ENCODE peak calls at places on chromosome 6, in ten cellular contexts. One of them, this sample, is unnamed. For H3K4me1, the result is how much of the 10 kb centered on the place peaks cover.

GRCh38 chr6:127514396-127515227 is 4.5 kb downstream of the MTCL3 start:
- DNase-seq in left ventricle myocardium inferior: peak
- DNase-seq in colonic mucosa: peak
- DNase-seq in gastrocnemius medialis: no peak
- DNase-seq in fibroblast of lung: peak
- DNase-seq in right atrium auricular region: no peak
- DNase-seq in A549: no peak
- DNase-seq in psoas muscle: peak
- DNase-seq in stomach: no peak
- DNase-seq in cardiac muscle cell: peak
- DNase-seq in this sample: peak

GRCh38 chr6:89368107-89368506 is 15.6 kb upstream of the UBE2J1 start:
- DNase-seq in colonic mucosa: peak
- DNase-seq in fibroblast of lung: peak
- DNase-seq in cardiac muscle cell: peak
- DNase-seq in left ventricle myocardium inferior: peak
- DNase-seq in gastrocnemius medialis: peak
- DNase-seq in A549: peak
- DNase-seq in psoas muscle: peak
- DNase-seq in right atrium auricular region: no peak
- DNase-seq in stomach: peak
- DNase-seq in this sample: peak

GRCh38 chr6:7052441-7052936 is 55.3 kb upstream of the RREB1 start:
- DNase-seq in fibroblast of lung: peak
- DNase-seq in A549: no peak
- DNase-seq in stomach: peak
- DNase-seq in left ventricle myocardium inferior: peak
- DNase-seq in gastrocnemius medialis: peak
- DNase-seq in cardiac muscle cell: peak
- DNase-seq in right atrium auricular region: no peak
- DNase-seq in psoas muscle: peak
- DNase-seq in colonic mucosa: peak
- DNase-seq in this sample: peak

GRCh38 chr6:104623052-104623690 is 236.5 kb downstream of the HACE1 start:
- DNase-seq in colonic mucosa: peak
- DNase-seq in cardiac muscle cell: peak
- DNase-seq in left ventricle myocardium inferior: no peak
- DNase-seq in right atrium auricular region: no peak
- DNase-seq in stomach: no peak
- DNase-seq in psoas muscle: no peak
- DNase-seq in A549: peak
- DNase-seq in gastrocnemius medialis: no peak
- DNase-seq in fibroblast of lung: no peak
- DNase-seq in this sample: peak

GRCh38 chr6:53259860-53260580 is 88.7 kb downstream of the ELOVL5 start:
- DNase-seq in A549: no peak
- DNase-seq in stomach: no peak
- DNase-seq in psoas muscle: no peak
- DNase-seq in cardiac muscle cell: peak
- DNase-seq in fibroblast of lung: no peak
- DNase-seq in left ventricle myocardium inferior: no peak
- DNase-seq in gastrocnemius medialis: no peak
- DNase-seq in right atrium auricular region: no peak
- DNase-seq in colonic mucosa: no peak
- DNase-seq in this sample: no peak

GRCh38 chr6:21115111-21115510 is 478.4 kb upstream of the SOX4 start:
- DNase-seq in stomach: no peak
- DNase-seq in gastrocnemius medialis: no peak
- DNase-seq in right atrium auricular region: no peak
- DNase-seq in cardiac muscle cell: peak
- DNase-seq in psoas muscle: no peak
- DNase-seq in fibroblast of lung: peak
- DNase-seq in A549: no peak
- DNase-seq in colonic mucosa: no peak
- DNase-seq in left ventricle myocardium inferior: no peak
- DNase-seq in this sample: no peak

GRCh38 chr6:122061855-122062254 is 337.6 kb upstream of the HSF2 start:
- DNase-seq in A549: no peak
- DNase-seq in left ventricle myocardium inferior: no peak
- DNase-seq in fibroblast of lung: no peak
- DNase-seq in right atrium auricular region: no peak
- DNase-seq in gastrocnemius medialis: no peak
- DNase-seq in psoas muscle: no peak
- DNase-seq in stomach: no peak
- DNase-seq in cardiac muscle cell: no peak
- DNase-seq in colonic mucosa: no peak
- DNase-seq in this sample: no peak

GRCh38 chr6:132693478-132693877 is 20.4 kb downstream of the VNN1 start:
- DNase-seq in cardiac muscle cell: peak
- DNase-seq in gastrocnemius medialis: no peak
- DNase-seq in psoas muscle: no peak
- DNase-seq in right atrium auricular region: no peak
- DNase-seq in colonic mucosa: no peak
- DNase-seq in stomach: no peak
- DNase-seq in left ventricle myocardium inferior: no peak
- DNase-seq in fibroblast of lung: peak
- DNase-seq in A549: no peak
- DNase-seq in this sample: no peak

GRCh38 chr6:35452186-35453090 is at the start of gene FANCE:
- DNase-seq in colonic mucosa: peak
- DNase-seq in psoas muscle: peak
- DNase-seq in A549: peak
- DNase-seq in cardiac muscle cell: peak
- DNase-seq in fibroblast of lung: peak
- DNase-seq in gastrocnemius medialis: peak
- DNase-seq in left ventricle myocardium inferior: peak
- DNase-seq in right atrium auricular region: peak
- DNase-seq in stomach: peak
- DNase-seq in this sample: peak

GRCh38 chr6:77463881-77464867 is 883 bp upstream of the HTR1B start:
- DNase-seq in cardiac muscle cell: no peak
- DNase-seq in A549: peak
- DNase-seq in fibroblast of lung: no peak
- DNase-seq in gastrocnemius medialis: no peak
- DNase-seq in stomach: no peak
- DNase-seq in colonic mucosa: no peak
- DNase-seq in left ventricle myocardium inferior: no peak
- DNase-seq in psoas muscle: peak
- DNase-seq in right atrium auricular region: no peak
- DNase-seq in this sample: peak

GRCh38 chr6:88908598-88909548 is 54.5 kb downstream of the RNGTT start:
- DNase-seq in gastrocnemius medialis: no peak
- DNase-seq in colonic mucosa: no peak
- DNase-seq in cardiac muscle cell: peak
- DNase-seq in A549: no peak
- DNase-seq in left ventricle myocardium inferior: peak
- DNase-seq in stomach: no peak
- DNase-seq in psoas muscle: peak
- DNase-seq in right atrium auricular region: no peak
- DNase-seq in fibroblast of lung: no peak
- DNase-seq in this sample: peak

GRCh38 chr6:73985891-73986290 is 289.9 kb downstream of the CD109 start:
- DNase-seq in stomach: no peak
- DNase-seq in A549: peak
- DNase-seq in colonic mucosa: no peak
- DNase-seq in cardiac muscle cell: no peak
- DNase-seq in left ventricle myocardium inferior: no peak
- DNase-seq in gastrocnemius medialis: no peak
- DNase-seq in psoas muscle: no peak
- DNase-seq in right atrium auricular region: no peak
- DNase-seq in fibroblast of lung: peak
- DNase-seq in this sample: no peak

GRCh38 chr6:11705069-11705468 is 73.5 kb downstream of the ADTRP start:
- DNase-seq in right atrium auricular region: no peak
- DNase-seq in stomach: no peak
- DNase-seq in fibroblast of lung: no peak
- DNase-seq in psoas muscle: no peak
- DNase-seq in colonic mucosa: no peak
- DNase-seq in gastrocnemius medialis: no peak
- DNase-seq in left ventricle myocardium inferior: no peak
- DNase-seq in A549: no peak
- DNase-seq in cardiac muscle cell: no peak
- DNase-seq in this sample: no peak

GRCh38 chr6:30847421-30847970 is 36.8 kb upstream of the DDR1 start:
- DNase-seq in right atrium auricular region: no peak
- DNase-seq in stomach: no peak
- DNase-seq in psoas muscle: no peak
- DNase-seq in left ventricle myocardium inferior: no peak
- DNase-seq in A549: no peak
- DNase-seq in colonic mucosa: no peak
- DNase-seq in cardiac muscle cell: no peak
- DNase-seq in gastrocnemius medialis: no peak
- DNase-seq in fibroblast of lung: no peak
- DNase-seq in this sample: no peak

GRCh38 chr6:151252626-151253025 is 12.9 kb downstream of the AKAP12 start:
- DNase-seq in cardiac muscle cell: no peak
- DNase-seq in A549: no peak
- DNase-seq in gastrocnemius medialis: no peak
- DNase-seq in left ventricle myocardium inferior: no peak
- DNase-seq in fibroblast of lung: no peak
- DNase-seq in right atrium auricular region: no peak
- DNase-seq in colonic mucosa: no peak
- DNase-seq in stomach: no peak
- DNase-seq in psoas muscle: no peak
- DNase-seq in this sample: no peak

GRCh38 chr6:151255811-151256210 is 16.0 kb downstream of the AKAP12 start:
- DNase-seq in psoas muscle: no peak
- DNase-seq in stomach: no peak
- DNase-seq in fibroblast of lung: no peak
- DNase-seq in gastrocnemius medialis: no peak
- DNase-seq in left ventricle myocardium inferior: no peak
- DNase-seq in colonic mucosa: no peak
- DNase-seq in cardiac muscle cell: no peak
- DNase-seq in right atrium auricular region: no peak
- DNase-seq in A549: no peak
- DNase-seq in this sample: no peak

GRCh38 chr6:151257984-151258445 is 18.2 kb downstream of the AKAP12 start:
- DNase-seq in fibroblast of lung: peak
- DNase-seq in left ventricle myocardium inferior: no peak
- DNase-seq in stomach: no peak
- DNase-seq in colonic mucosa: no peak
- DNase-seq in psoas muscle: no peak
- DNase-seq in A549: no peak
- DNase-seq in gastrocnemius medialis: no peak
- DNase-seq in cardiac muscle cell: peak
- DNase-seq in right atrium auricular region: no peak
- DNase-seq in this sample: no peak

GRCh38 chr6:151260191-151260590 is 20.4 kb downstream of the AKAP12 start:
- DNase-seq in fibroblast of lung: no peak
- DNase-seq in A549: no peak
- DNase-seq in left ventricle myocardium inferior: no peak
- DNase-seq in psoas muscle: no peak
- DNase-seq in gastrocnemius medialis: no peak
- DNase-seq in cardiac muscle cell: no peak
- DNase-seq in colonic mucosa: no peak
- DNase-seq in right atrium auricular region: no peak
- DNase-seq in stomach: no peak
- DNase-seq in this sample: no peak

GRCh38 chr6:151254451-151255081 is 14.8 kb downstream of the AKAP12 start:
- DNase-seq in left ventricle myocardium inferior: no peak
- DNase-seq in A549: peak
- DNase-seq in colonic mucosa: no peak
- DNase-seq in psoas muscle: no peak
- DNase-seq in fibroblast of lung: peak
- DNase-seq in cardiac muscle cell: peak
- DNase-seq in stomach: no peak
- DNase-seq in gastrocnemius medialis: no peak
- DNase-seq in right atrium auricular region: no peak
- DNase-seq in this sample: no peak
- H3K4me3 ChIP-seq in left ventricle myocardium inferior: no peak
- H3K4me3 ChIP-seq in A549: no peak
- H3K4me3 ChIP-seq in colonic mucosa: no peak
- H3K4me3 ChIP-seq in psoas muscle: no peak
- H3K4me3 ChIP-seq in fibroblast of lung: no peak
- H3K4me3 ChIP-seq in cardiac muscle cell: no peak
- H3K4me3 ChIP-seq in stomach: no peak
- H3K4me3 ChIP-seq in gastrocnemius medialis: no peak
- H3K4me3 ChIP-seq in right atrium auricular region: no peak
- H3K4me3 ChIP-seq in this sample: no peak

DNA sequence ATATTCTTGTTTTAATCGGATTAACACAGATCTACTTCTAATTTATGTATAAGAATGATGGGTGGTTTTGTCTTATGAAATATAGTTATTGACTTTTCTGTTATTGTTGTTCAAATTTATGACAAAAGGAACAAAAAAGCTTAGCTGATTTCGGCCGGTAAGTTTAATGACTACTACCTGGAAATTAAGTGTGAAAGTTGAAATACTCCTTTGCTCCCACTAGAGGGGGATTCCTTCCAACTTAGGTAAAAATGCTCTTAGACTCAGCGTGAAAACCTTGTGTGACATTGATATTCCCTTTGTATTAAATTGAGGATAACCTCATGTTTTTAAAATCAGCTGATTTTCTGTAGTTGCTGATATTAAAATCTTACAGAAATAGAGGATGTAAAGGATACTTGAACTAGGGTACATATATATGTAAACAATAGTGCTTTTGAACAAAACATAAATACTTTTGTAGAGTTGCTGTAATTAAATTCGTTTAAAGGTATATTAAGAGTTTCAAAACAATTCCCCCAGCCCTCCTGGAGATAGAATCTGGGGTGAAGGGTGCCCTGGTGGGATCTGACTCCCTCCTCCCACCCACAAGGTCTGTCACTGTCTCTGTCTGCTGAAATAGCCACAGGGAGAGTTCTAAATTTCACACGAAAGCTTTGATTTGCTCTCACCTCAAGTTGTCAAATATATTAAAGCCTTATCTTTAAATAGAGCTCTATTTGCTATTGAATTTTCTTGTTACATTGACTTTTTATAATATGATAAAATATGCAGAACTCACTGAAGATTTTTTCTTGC is 257.5 kb downstream of the ARID1B start:
- DNase-seq in stomach: no peak
- DNase-seq in fibroblast of lung: peak
- DNase-seq in colonic mucosa: no peak
- DNase-seq in left ventricle myocardium inferior: no peak
- DNase-seq in A549: peak
- DNase-seq in gastrocnemius medialis: no peak
- DNase-seq in psoas muscle: no peak
- DNase-seq in cardiac muscle cell: peak
- DNase-seq in right atrium auricular region: no peak
- DNase-seq in this sample: no peak
- H3K4me1 ChIP-seq in stomach: under half
- H3K4me1 ChIP-seq in fibroblast of lung: under half
- H3K4me1 ChIP-seq in colonic mucosa: under half
- H3K4me1 ChIP-seq in left ventricle myocardium inferior: half or more
- H3K4me1 ChIP-seq in A549: under half
- H3K4me1 ChIP-seq in gastrocnemius medialis: under half
- H3K4me1 ChIP-seq in psoas muscle: under half
- H3K4me1 ChIP-seq in cardiac muscle cell: under half
- H3K4me1 ChIP-seq in right atrium auricular region: under half
- H3K4me1 ChIP-seq in this sample: under half

GRCh38 chr6:27755768-27756167 is 156.4 kb downstream of the OR2B2 start:
- DNase-seq in cardiac muscle cell: no peak
- DNase-seq in left ventricle myocardium inferior: no peak
- DNase-seq in stomach: no peak
- DNase-seq in fibroblast of lung: no peak
- DNase-seq in A549: no peak
- DNase-seq in gastrocnemius medialis: no peak
- DNase-seq in colonic mucosa: no peak
- DNase-seq in psoas muscle: no peak
- DNase-seq in right atrium auricular region: no peak
- DNase-seq in this sample: no peak
- TF ChIP-seq CTCF in cardiac muscle cell: no peak
- TF ChIP-seq CTCF in left ventricle myocardium inferior: no peak
- TF ChIP-seq CTCF in stomach: no peak
- TF ChIP-seq CTCF in fibroblast of lung: no peak
- TF ChIP-seq CTCF in A549: no peak
- TF ChIP-seq CTCF in gastrocnemius medialis: no peak
- TF ChIP-seq CTCF in colonic mucosa: no peak
- TF ChIP-seq CTCF in psoas muscle: no peak
- TF ChIP-seq CTCF in right atrium auricular region: no peak
- TF ChIP-seq CTCF in this sample: no peak

GRCh38 chr6:108730556-108731228 is 117.5 kb upstream of the ARMC2 start:
- DNase-seq in fibroblast of lung: peak
- DNase-seq in gastrocnemius medialis: no peak
- DNase-seq in psoas muscle: no peak
- DNase-seq in cardiac muscle cell: no peak
- DNase-seq in A549: no peak
- DNase-seq in right atrium auricular region: no peak
- DNase-seq in stomach: no peak
- DNase-seq in left ventricle myocardium inferior: no peak
- DNase-seq in colonic mucosa: no peak
- DNase-seq in this sample: no peak
- H3K4me3 ChIP-seq in fibroblast of lung: peak
- H3K4me3 ChIP-seq in gastrocnemius medialis: no peak
- H3K4me3 ChIP-seq in psoas muscle: no peak
- H3K4me3 ChIP-seq in cardiac muscle cell: no peak
- H3K4me3 ChIP-seq in A549: no peak
- H3K4me3 ChIP-seq in right atrium auricular region: no peak
- H3K4me3 ChIP-seq in stomach: no peak
- H3K4me3 ChIP-seq in left ventricle myocardium inferior: peak
- H3K4me3 ChIP-seq in colonic mucosa: no peak
- H3K4me3 ChIP-seq in this sample: no peak

This sample was measured in mucosa of descending colon.